ENCODE peak calls at places on chromosomes 11 and 22, in six cellular contexts. S is lower leg skin, A is choroid plexus epithelial cell, U is nephron progenitor cell, M is PC-3, B is astrocyte of the spinal cord. F is an unnamed sample.
A peak's percentile ranks its signal among the peaks of the same experiment; 100 is the strongest.

GRCh38 chr11:132904566-132904965 is 627.7 kb downstream of the OPCML start:
- DNase-seq in S (no peak), A (no peak), U (no peak), M (no peak), B (no peak), F (no peak)

GRCh38 chr11:34600339-34601084 is 20.4 kb upstream of the EHF start:
- DNase-seq in S (no peak), A (no peak), U (no peak), M (no peak), B (no peak), F (peak; percentile 61)

GRCh38 chr22:31509041-31509440 is 12.7 kb downstream of the SFI1 start:
- DNase-seq in S (no peak), A (no peak), U (no peak), M (no peak), B (no peak), F (no peak)

GRCh38 chr11:130023204-130023603 is 20.6 kb upstream of the PRDM10 start:
- DNase-seq in S (no peak), A (peak; percentile 79), U (peak; percentile 13), M (peak; percentile 95), B (peak; percentile 56), F (peak; percentile 72)

GRCh38 chr11:110908401-110909106 is 196.3 kb upstream of the ARHGAP20 start:
- DNase-seq in S (no peak), A (peak; percentile 95), U (no peak), M (peak; percentile 60), B (peak; percentile 93), F (peak; percentile 64)

GRCh38 chr22:43303166-43303565 is 40.0 kb downstream of the SCUBE1 start:
- DNase-seq in S (no peak), A (no peak), U (no peak), M (no peak), B (no peak), F (no peak)

GRCh38 chr22:26646158-26646557 is 11.2 kb upstream of the MIAT start:
- DNase-seq in S (no peak), A (peak; percentile 47), U (no peak), M (no peak), B (no peak), F (peak; percentile 23)

GRCh38 chr11:57974830-57975229 is 48.9 kb upstream of the OR9Q1 start:
- DNase-seq in S (no peak), A (no peak), U (no peak), M (no peak), B (peak; percentile 1), F (no peak)

GRCh38 chr11:113670149-113670829 is 35.8 kb downstream of the TMPRSS5 start:
- DNase-seq in S (no peak), A (no peak), U (no peak), M (no peak), B (no peak), F (no peak)

GRCh38 chr11:30868495-30869130 is 282.5 kb upstream of the MPPED2 start:
- DNase-seq in S (no peak), A (no peak), U (peak; percentile 29), M (no peak), B (no peak), F (no peak)

GRCh38 chr22:43878079-43878795 is 13.6 kb downstream of the PNPLA5 start:
- DNase-seq in S (no peak), A (no peak), U (no peak), M (no peak), B (no peak), F (no peak)

GRCh38 chr11:93529707-93530467 is 13.3 kb downstream of the SMCO4 start:
- DNase-seq in S (no peak), A (peak; percentile 86), U (no peak), M (no peak), B (peak; percentile 59), F (no peak)

GRCh38 chr11:101011881-101012280 is 117.7 kb downstream of the PGR start:
- DNase-seq in S (no peak), A (no peak), U (no peak), M (no peak), B (no peak), F (no peak)

GRCh38 chr11:65204646-65205601 is 23.2 kb downstream of the CAPN1 start:
- DNase-seq in S (peak; percentile 79), A (peak; percentile 52), U (peak; percentile 77), M (peak; percentile 59), B (peak; percentile 41), F (peak; percentile 50)

GRCh38 chr11:12430912-12431311 is 53.5 kb downstream of the PARVA start:
- DNase-seq in S (peak; percentile 91), A (peak; percentile 94), U (no peak), M (peak; percentile 75), B (peak; percentile 88), F (peak; percentile 96)

GRCh38 chr11:117421041-117421440 is 93.4 kb downstream of the CEP164 start:
- DNase-seq in S (peak; percentile 76), A (no peak), U (no peak), M (no peak), B (no peak), F (no peak)

GRCh38 chr11:44990665-44991064 is 40.0 kb upstream of the TP53I11 start:
- DNase-seq in S (peak; percentile 59), A (no peak), U (no peak), M (no peak), B (no peak), F (no peak)

GRCh38 chr11:93917673-93918072 is 67.3 kb upstream of the VSTM5 start:
- DNase-seq in S (no peak), A (no peak), U (no peak), M (no peak), B (no peak), F (no peak)

GRCh38 chr11:2991477-2992233 is 474 bp downstream of the NAP1L4 start:
- DNase-seq in S (peak; percentile 91), A (peak; percentile 43), U (no peak), M (no peak), B (peak; percentile 51), F (peak; percentile 48)

GRCh38 chr11:17333799-17334586 is 17.6 kb upstream of the NCR3LG1 start:
- DNase-seq in S (no peak), A (no peak), U (no peak), M (no peak), B (no peak), F (no peak)

GRCh38 chr22:44254811-44255210 is 57.9 kb downstream of the SHISAL1 start:
- DNase-seq in S (no peak), A (no peak), U (no peak), M (no peak), B (no peak), F (no peak)

GRCh38 chr11:4891996-4892640 is 10.4 kb downstream of the OR51T1 start:
- DNase-seq in S (no peak), A (peak; percentile 91), U (no peak), M (peak; percentile 80), B (peak; percentile 94), F (peak; percentile 91)

GRCh38 chr11:61480261-61480660 is 28.3 kb upstream of the LRRC10B start:
- DNase-seq in S (no peak), A (no peak), U (no peak), M (no peak), B (no peak), F (no peak)

GRCh38 chr11:105763594-105763993 is 153.7 kb downstream of the GRIA4 start:
- DNase-seq in S (no peak), A (no peak), U (no peak), M (no peak), B (no peak), F (no peak)

GRCh38 chr11:6618117-6619020 is 853 bp downstream of the TPP1 start:
- DNase-seq in S (no peak), A (peak; percentile 95), U (no peak), M (peak; percentile 54), B (peak; percentile 72), F (peak; percentile 89)

GRCh38 chr11:76214968-76215548 is 8.8 kb upstream of the WNT11 start:
- DNase-seq in S (no peak), A (no peak), U (no peak), M (no peak), B (no peak), F (no peak)

GRCh38 chr11:95827661-95828060 is 37.4 kb downstream of the CEP57 start:
- DNase-seq in S (no peak), A (peak; percentile 43), U (no peak), M (no peak), B (no peak), F (peak; percentile 30)

GRCh38 chr11:109788969-109789490 is 304.2 kb upstream of the ZC3H12C start:
- DNase-seq in S (no peak), A (no peak), U (no peak), M (no peak), B (no peak), F (no peak)

GRCh38 chr22:23294221-23294620 is 113.9 kb downstream of the BCR start:
- DNase-seq in S (no peak), A (no peak), U (no peak), M (no peak), B (no peak), F (no peak)

GRCh38 chr11:82828472-82828871 is 71.8 kb downstream of the PRCP start:
- DNase-seq in S (no peak), A (no peak), U (no peak), M (no peak), B (no peak), F (no peak)

DNA sequence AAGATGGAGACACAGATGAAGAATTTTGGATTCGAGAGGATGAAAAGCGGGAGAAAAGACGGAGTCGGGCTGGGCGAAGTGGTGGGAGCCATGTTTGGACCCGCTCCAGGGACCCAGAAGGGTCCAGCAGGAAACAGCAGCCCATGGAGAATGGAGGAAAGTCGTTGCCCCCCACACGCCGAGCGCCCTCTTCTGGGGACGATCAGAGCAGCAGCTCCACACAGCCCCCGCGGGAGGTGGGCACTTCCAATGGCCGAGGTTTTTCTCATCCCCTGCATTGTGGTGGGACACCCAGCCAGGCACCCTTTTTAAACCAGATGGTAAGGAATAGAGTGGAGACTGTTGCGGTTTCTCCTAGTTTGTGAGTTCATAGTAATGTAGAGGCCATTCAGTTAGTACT is 22.8 kb upstream of the SLC25A18 start:
- DNase-seq in S (peak; percentile 54), A (no peak), U (no peak), M (no peak), B (no peak), F (no peak)
- TF ChIP-seq CTCF in S (no peak), A (no peak), U (no peak), M (peak; percentile 10), B (no peak), F (peak; percentile 13)

DNA sequence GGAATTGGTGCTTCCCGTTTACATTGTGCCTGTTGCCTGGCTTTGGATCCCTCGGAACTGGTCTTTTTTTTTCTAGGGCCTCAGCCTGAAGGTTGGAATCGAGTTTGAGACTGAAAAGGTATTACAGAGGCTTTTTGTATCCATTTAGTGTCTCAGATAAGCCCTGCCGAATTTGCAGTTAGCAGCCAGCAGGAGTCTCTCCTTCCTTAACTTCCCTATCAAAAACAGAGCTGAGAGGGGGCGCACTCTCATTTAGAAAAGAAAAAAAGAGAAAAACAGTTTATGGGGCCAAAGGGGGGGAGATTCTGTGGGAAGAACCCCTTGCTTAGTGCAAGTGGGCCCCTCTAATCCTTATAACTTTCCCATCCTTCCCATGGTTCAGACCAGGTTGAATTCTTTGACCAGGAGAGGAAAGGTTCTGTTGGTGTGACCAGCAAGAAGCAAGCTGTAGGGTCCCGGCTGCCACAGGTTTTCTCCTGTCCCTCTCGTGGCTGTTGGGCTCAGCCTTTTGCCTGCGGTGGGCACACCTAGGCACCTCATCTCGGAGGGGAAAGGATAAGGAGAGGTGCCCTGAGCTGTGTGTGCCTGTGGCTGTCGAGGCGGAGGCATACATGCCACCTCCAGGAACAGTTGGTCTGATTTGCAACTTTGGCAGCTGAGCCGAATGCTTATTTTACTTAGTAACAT is 565.1 kb upstream of the CNTN5 start:
- DNase-seq in S (no peak), A (peak; percentile 1), U (no peak), M (peak; percentile 32), B (no peak), F (no peak)
- TF ChIP-seq CTCF in S (no peak), A (peak; percentile 25), U (no peak), M (peak; percentile 66), B (no peak), F (no peak)

GRCh38 chr11:1434941-1435340 is 45.2 kb downstream of the BRSK2 start:
- DNase-seq in S (no peak), A (no peak), U (no peak), M (no peak), B (no peak), F (no peak)
- TF ChIP-seq CTCF in S (no peak), A (no peak), U (no peak), M (no peak), B (no peak), F (no peak)

GRCh38 chr11:66722745-66723651 is 6.0 kb downstream of the SPTBN2 start:
- DNase-seq in S (no peak), A (no peak), U (no peak), M (no peak), B (no peak), F (no peak)
- TF ChIP-seq CTCF in S (no peak), A (no peak), U (no peak), M (no peak), B (no peak), F (no peak)

F was measured in cardiac fibroblast.